ENCODE peak calls at places on chromosomes 13 and 19, in nine cellular contexts. M, U, Y, J, G, L, W, E and I are unnamed samples.

GRCh38 chr19:35395762-35396199 is 24.9 kb downstream of the GPR42 start:
- DNase-seq in L (no peak), W (no peak), M (no peak), U (no peak), E (no peak), J (no peak), G (no peak), Y (no peak), I (no peak)

GRCh38 chr19:40415799-40416198 is 2.6 kb upstream of the PRX start:
- DNase-seq in Y (no peak), U (no peak), W (no peak), G (no peak), J (no peak), M (no peak), L (no peak), E (no peak), I (no peak)

GRCh38 chr19:803686-804418 is 6.6 kb downstream of the PTBP1 start:
- DNase-seq in U (no peak), M (no peak), Y (no peak), G (no peak), E (no peak), J (no peak), L (no peak), W (no peak), I (no peak)

GRCh38 chr13:37929308-37929707 is 59.7 kb upstream of the TRPC4 start:
- DNase-seq in W (no peak), J (no peak), M (no peak), E (no peak), G (no peak), L (no peak), Y (no peak), U (no peak), I (no peak)

GRCh38 chr13:75830842-75831241 is 194.7 kb downstream of the LMO7 start:
- DNase-seq in M (no peak), E (no peak), J (no peak), U (no peak), W (peak; percentile 45), Y (peak; percentile 41), G (no peak), L (peak; percentile 56), I (no peak)

GRCh38 chr19:42281175-42282035 is 12.4 kb downstream of the CIC start:
- DNase-seq in Y (peak; percentile 65), M (peak; percentile 54), G (peak; percentile 61), E (peak; percentile 44), L (no peak), W (no peak), U (peak; percentile 59), J (no peak), I (peak; percentile 34)

GRCh38 chr13:74062933-74063332 is 71.3 kb downstream of the KLF12 start:
- DNase-seq in L (no peak), Y (no peak), E (no peak), M (peak; percentile 80), U (no peak), G (no peak), J (no peak), W (peak; percentile 17), I (no peak)

GRCh38 chr13:33376212-33376611 is 90.7 kb upstream of the STARD13 start:
- DNase-seq in M (no peak), L (no peak), E (no peak), G (no peak), J (no peak), Y (no peak), W (no peak), U (no peak), I (no peak)

GRCh38 chr19:35856546-35857149 is at the start of gene KIRREL2:
- DNase-seq in G (no peak), J (no peak), U (no peak), Y (no peak), E (no peak), W (no peak), M (peak; percentile 48), L (no peak), I (peak; percentile 38)

GRCh38 chr19:860481-861098 is 1.1 kb downstream of the CFD start:
- DNase-seq in W (no peak), M (peak; percentile 50), L (peak; percentile 23), G (peak; percentile 75), J (peak; percentile 50), U (no peak), Y (peak; percentile 61), E (peak; percentile 45), I (peak; percentile 63)

GRCh38 chr13:111875922-111876321 is 191.0 kb upstream of the SOX1 start:
- DNase-seq in W (no peak), L (no peak), U (no peak), E (no peak), M (no peak), J (no peak), G (no peak), Y (no peak), I (no peak)

GRCh38 chr19:46337487-46337886 is 9.4 kb upstream of the PPP5C start:
- DNase-seq in U (no peak), J (no peak), G (no peak), M (no peak), L (no peak), W (no peak), Y (no peak), E (no peak), I (no peak)

GRCh38 chr19:15283141-15283885 is 49.0 kb downstream of the BRD4 start:
- DNase-seq in U (no peak), M (no peak), E (peak; percentile 37), L (peak; percentile 63), J (peak; percentile 33), Y (peak; percentile 46), G (no peak), W (no peak), I (no peak)

GRCh38 chr19:45110811-45111210 is 17.8 kb downstream of the PPP1R37 start:
- DNase-seq in Y (no peak), E (no peak), G (no peak), U (no peak), M (no peak), L (no peak), W (no peak), J (no peak), I (no peak)

GRCh38 chr13:91280806-91281205 is 66.7 kb upstream of the MIR17HG start:
- DNase-seq in E (peak; percentile 47), J (no peak), U (no peak), W (no peak), Y (peak; percentile 11), M (no peak), L (no peak), G (no peak), I (no peak)

GRCh38 chr19:8571006-8571411 is 6.2 kb downstream of the MYO1F start:
- DNase-seq in U (no peak), W (no peak), G (no peak), J (no peak), Y (no peak), M (no peak), L (peak; percentile 77), E (peak; percentile 54), I (no peak)

GRCh38 chr19:52665529-52665928 is 27.4 kb upstream of the ZNF83 start:
- DNase-seq in Y (peak; percentile 70), M (no peak), U (no peak), E (peak; percentile 67), W (no peak), J (no peak), G (no peak), L (peak; percentile 5), I (no peak)

GRCh38 chr19:39173502-39173991 is 23.2 kb upstream of the NCCRP1 start:
- DNase-seq in U (no peak), L (no peak), W (no peak), Y (no peak), J (no peak), G (no peak), E (no peak), M (no peak), I (no peak)

GRCh38 chr13:77391475-77391874 is 64.6 kb upstream of the MYCBP2 start:
- DNase-seq in L (no peak), J (no peak), G (no peak), Y (no peak), M (no peak), E (no peak), W (no peak), U (no peak), I (no peak)

GRCh38 chr19:33402421-33403220 is 29.1 kb downstream of the CEBPG start:
- DNase-seq in Y (no peak), J (no peak), U (no peak), W (no peak), M (no peak), L (no peak), E (peak; percentile 27), G (peak; percentile 9), I (no peak)
- TF ChIP-seq CTCF in Y (peak; percentile 35), J (no peak), U (no peak), W (peak; percentile 11), M (no peak), L (no peak), E (peak; percentile 14), G (no peak), I (no peak)

DNA sequence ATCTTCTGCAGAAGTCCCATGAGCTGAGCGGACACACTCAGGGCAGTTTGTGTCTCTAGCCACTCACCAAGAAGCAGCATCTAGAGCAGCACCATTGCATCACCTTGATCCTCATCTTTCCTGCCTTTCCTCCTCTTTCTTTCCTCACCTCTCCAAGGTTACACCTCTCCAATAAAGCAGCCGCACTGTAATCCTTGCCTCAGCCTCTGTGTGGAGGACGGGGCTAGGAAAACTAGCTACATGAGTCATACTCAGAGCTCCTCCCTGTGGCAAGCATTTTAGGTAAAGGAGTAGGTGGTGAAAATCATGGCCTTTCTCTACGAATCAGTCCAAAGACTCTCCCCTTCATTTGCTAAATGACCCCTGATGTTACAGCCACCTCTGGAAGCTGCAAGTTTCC is 108.8 kb downstream of the DNAJC15 start:
- DNase-seq in E (peak; percentile 82), U (no peak), M (peak; percentile 8), W (no peak), J (no peak), G (no peak), Y (peak; percentile 66), L (no peak), I (no peak)
- TF ChIP-seq CTCF in E (peak; percentile 36), U (no peak), M (peak; percentile 37), W (peak; percentile 14), J (peak; percentile 32), G (no peak), Y (peak; percentile 59), L (no peak), I (no peak)

DNA sequence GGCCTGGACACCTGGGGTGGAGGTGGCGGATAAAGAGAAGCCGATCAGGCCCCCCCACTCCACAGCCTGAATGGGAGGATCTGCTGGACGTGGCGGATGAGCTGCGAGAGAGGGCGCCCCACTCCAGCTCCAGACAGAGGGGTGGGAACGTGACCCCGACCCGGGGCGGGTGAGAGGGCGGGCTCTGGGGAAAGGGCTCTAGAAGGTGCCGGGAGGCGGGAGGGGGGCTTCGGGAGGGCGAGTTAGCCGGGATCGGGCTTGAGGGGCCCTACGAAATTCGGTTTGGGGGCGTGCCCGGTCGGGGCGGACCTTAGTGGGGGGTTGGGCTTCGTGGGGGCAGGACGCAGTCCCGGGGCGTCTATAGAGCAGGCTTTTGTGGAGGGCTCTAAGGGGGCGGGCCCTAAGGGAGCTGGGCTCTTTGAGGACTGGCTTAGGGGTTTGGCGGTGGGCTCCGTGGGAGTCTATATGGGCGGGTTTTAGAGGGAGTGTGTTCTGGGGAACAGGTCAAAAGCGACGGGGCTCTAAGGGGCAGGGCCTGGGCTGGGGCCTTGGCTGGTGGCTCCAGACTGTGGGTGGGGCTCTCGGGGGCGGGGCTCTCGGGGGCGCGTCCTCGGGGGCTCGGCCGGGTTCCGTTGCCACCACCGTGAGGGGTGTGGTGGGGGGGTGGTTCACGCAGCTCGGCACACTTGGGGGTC is 4.1 kb upstream of the NANOS3 start:
- DNase-seq in Y (no peak), G (no peak), L (no peak), W (no peak), J (no peak), E (no peak), U (no peak), M (no peak), I (peak; percentile 43)
- TF ChIP-seq CTCF in Y (peak; percentile 5), G (no peak), L (peak; percentile 17), W (peak; percentile 13), J (no peak), E (no peak), U (no peak), M (peak; percentile 55), I (no peak)

GRCh38 chr13:46405457-46405856 is 18.4 kb upstream of the RUBCNL start:
- DNase-seq in M (no peak), W (no peak), U (no peak), Y (no peak), E (no peak), L (no peak), G (no peak), J (no peak), I (no peak)
- TF ChIP-seq CTCF in M (no peak), W (no peak), U (no peak), Y (no peak), E (no peak), L (no peak), G (no peak), J (no peak), I (no peak)